ENCODE peak calls at places on chromosomes 5 and 9, in five cellular contexts. One of them, this sample, is unnamed.
A peak's percentile ranks its signal among the peaks of the same experiment; 100 is the strongest.

GRCh38 chr5:15731686-15732085 is 231.7 kb downstream of the FBXL7 start:
- DNase-seq in dorsolateral prefrontal cortex: no peak
- DNase-seq in lung: no peak
- DNase-seq in spleen: no peak
- DNase-seq in left lung: no peak
- DNase-seq in this sample: no peak

GRCh38 chr5:4551034-4551433 is 589.1 kb upstream of the ADAMTS16 start:
- DNase-seq in lung: no peak
- DNase-seq in spleen: no peak
- DNase-seq in left lung: no peak
- DNase-seq in dorsolateral prefrontal cortex: no peak
- DNase-seq in this sample: no peak

GRCh38 chr5:150119421-150120061 is 33.2 kb upstream of the CSF1R start:
- DNase-seq in spleen: peak; percentile 63
- DNase-seq in lung: no peak
- DNase-seq in dorsolateral prefrontal cortex: no peak
- DNase-seq in left lung: peak; percentile 32
- DNase-seq in this sample: peak; percentile 60

GRCh38 chr5:67164856-67165523 is 31.6 kb downstream of the CD180 start:
- DNase-seq in spleen: peak; percentile 75
- DNase-seq in lung: no peak
- DNase-seq in left lung: no peak
- DNase-seq in dorsolateral prefrontal cortex: no peak
- DNase-seq in this sample: no peak

GRCh38 chr9:109889456-109889855 is 109.5 kb downstream of the PALM2AKAP2 start:
- DNase-seq in lung: no peak
- DNase-seq in spleen: no peak
- DNase-seq in left lung: no peak
- DNase-seq in dorsolateral prefrontal cortex: no peak
- DNase-seq in this sample: no peak

GRCh38 chr9:85262333-85262732 is 479.4 kb downstream of the AGTPBP1 start:
- DNase-seq in dorsolateral prefrontal cortex: no peak
- DNase-seq in spleen: no peak
- DNase-seq in lung: no peak
- DNase-seq in left lung: no peak
- DNase-seq in this sample: no peak

GRCh38 chr5:173729079-173729765 is 112.8 kb upstream of the BOD1 start:
- DNase-seq in left lung: peak; percentile 70
- DNase-seq in dorsolateral prefrontal cortex: no peak
- DNase-seq in spleen: no peak
- DNase-seq in lung: peak; percentile 79
- DNase-seq in this sample: no peak

GRCh38 chr9:91154686-91155085 is 207.0 kb downstream of the AUH start:
- DNase-seq in dorsolateral prefrontal cortex: no peak
- DNase-seq in spleen: no peak
- DNase-seq in lung: no peak
- DNase-seq in left lung: no peak
- DNase-seq in this sample: no peak

GRCh38 chr5:178296066-178296465 is 63.5 kb upstream of the PHYKPL start:
- DNase-seq in spleen: peak; percentile 28
- DNase-seq in lung: no peak
- DNase-seq in left lung: peak; percentile 1
- DNase-seq in dorsolateral prefrontal cortex: no peak
- DNase-seq in this sample: peak; percentile 54

GRCh38 chr5:16792278-16793275 is 143.5 kb downstream of the MYO10 start:
- DNase-seq in lung: no peak
- DNase-seq in dorsolateral prefrontal cortex: peak; percentile 40
- DNase-seq in left lung: no peak
- DNase-seq in spleen: no peak
- DNase-seq in this sample: no peak

GRCh38 chr5:139137703-139138102 is 60.5 kb downstream of the SIL1 start:
- DNase-seq in dorsolateral prefrontal cortex: no peak
- DNase-seq in lung: no peak
- DNase-seq in left lung: no peak
- DNase-seq in spleen: no peak
- DNase-seq in this sample: no peak

GRCh38 chr5:96958977-96959376 is 23.1 kb downstream of the LNPEP start:
- DNase-seq in dorsolateral prefrontal cortex: no peak
- DNase-seq in spleen: no peak
- DNase-seq in lung: no peak
- DNase-seq in left lung: no peak
- DNase-seq in this sample: no peak

GRCh38 chr5:96952118-96952750 is 16.4 kb downstream of the LNPEP start:
- DNase-seq in lung: no peak
- DNase-seq in dorsolateral prefrontal cortex: no peak
- DNase-seq in spleen: no peak
- DNase-seq in left lung: no peak
- DNase-seq in this sample: no peak

GRCh38 chr5:96957125-96958041 is 21.5 kb downstream of the LNPEP start:
- DNase-seq in lung: no peak
- DNase-seq in left lung: no peak
- DNase-seq in spleen: no peak
- DNase-seq in dorsolateral prefrontal cortex: no peak
- DNase-seq in this sample: no peak

GRCh38 chr5:96952946-96953730 is 17.3 kb downstream of the LNPEP start:
- DNase-seq in dorsolateral prefrontal cortex: no peak
- DNase-seq in left lung: no peak
- DNase-seq in lung: no peak
- DNase-seq in spleen: no peak
- DNase-seq in this sample: no peak
- H3K4me3 ChIP-seq in dorsolateral prefrontal cortex: no peak overlapping the region
- H3K4me3 ChIP-seq in left lung: no peak overlapping the region
- H3K4me3 ChIP-seq in lung: no peak overlapping the region
- H3K4me3 ChIP-seq in spleen: no peak overlapping the region
- H3K4me3 ChIP-seq in this sample: no peak overlapping the region

GRCh38 chr5:34804398-34804797 is 34.6 kb upstream of the TTC23L start:
- DNase-seq in spleen: no peak
- DNase-seq in left lung: no peak
- DNase-seq in dorsolateral prefrontal cortex: no peak
- DNase-seq in lung: no peak
- DNase-seq in this sample: no peak

GRCh38 chr5:34804913-34805312 is 34.1 kb upstream of the TTC23L start:
- DNase-seq in left lung: no peak
- DNase-seq in dorsolateral prefrontal cortex: no peak
- DNase-seq in lung: no peak
- DNase-seq in spleen: no peak
- DNase-seq in this sample: no peak

GRCh38 chr5:34802834-34803563 is 36.0 kb upstream of the TTC23L start:
- DNase-seq in lung: no peak
- DNase-seq in dorsolateral prefrontal cortex: no peak
- DNase-seq in left lung: no peak
- DNase-seq in spleen: no peak
- DNase-seq in this sample: no peak

GRCh38 chr5:34806532-34806931 is 32.4 kb upstream of the TTC23L start:
- DNase-seq in dorsolateral prefrontal cortex: no peak
- DNase-seq in lung: no peak
- DNase-seq in spleen: no peak
- DNase-seq in left lung: no peak
- DNase-seq in this sample: no peak

DNA sequence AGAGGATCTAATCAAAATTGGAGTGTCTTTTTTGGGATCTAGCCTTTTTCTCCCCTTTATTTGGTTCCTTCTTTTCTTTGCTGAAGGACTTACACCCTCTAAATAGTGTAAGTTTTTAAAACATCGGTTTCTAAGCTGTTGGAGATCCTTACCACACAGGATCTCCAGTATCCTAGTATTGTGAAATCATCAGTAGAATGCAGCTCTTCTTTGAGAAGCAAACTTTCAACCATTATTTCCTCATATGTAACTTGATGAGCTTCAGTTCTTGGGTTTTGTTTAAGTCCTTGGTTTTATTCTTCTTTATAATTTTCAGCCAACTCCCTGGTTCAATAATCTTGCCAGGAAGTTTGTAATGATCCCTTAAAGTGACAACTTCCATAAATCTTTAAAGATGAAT is 35.0 kb upstream of the TTC23L start:
- DNase-seq in lung: no peak
- DNase-seq in dorsolateral prefrontal cortex: no peak
- DNase-seq in spleen: no peak
- DNase-seq in left lung: no peak
- DNase-seq in this sample: no peak
- H3K4me3 ChIP-seq in lung: no peak overlapping the region
- H3K4me3 ChIP-seq in dorsolateral prefrontal cortex: no peak overlapping the region
- H3K4me3 ChIP-seq in spleen: no peak overlapping the region
- H3K4me3 ChIP-seq in left lung: no peak overlapping the region
- H3K4me3 ChIP-seq in this sample: no peak overlapping the region

DNA sequence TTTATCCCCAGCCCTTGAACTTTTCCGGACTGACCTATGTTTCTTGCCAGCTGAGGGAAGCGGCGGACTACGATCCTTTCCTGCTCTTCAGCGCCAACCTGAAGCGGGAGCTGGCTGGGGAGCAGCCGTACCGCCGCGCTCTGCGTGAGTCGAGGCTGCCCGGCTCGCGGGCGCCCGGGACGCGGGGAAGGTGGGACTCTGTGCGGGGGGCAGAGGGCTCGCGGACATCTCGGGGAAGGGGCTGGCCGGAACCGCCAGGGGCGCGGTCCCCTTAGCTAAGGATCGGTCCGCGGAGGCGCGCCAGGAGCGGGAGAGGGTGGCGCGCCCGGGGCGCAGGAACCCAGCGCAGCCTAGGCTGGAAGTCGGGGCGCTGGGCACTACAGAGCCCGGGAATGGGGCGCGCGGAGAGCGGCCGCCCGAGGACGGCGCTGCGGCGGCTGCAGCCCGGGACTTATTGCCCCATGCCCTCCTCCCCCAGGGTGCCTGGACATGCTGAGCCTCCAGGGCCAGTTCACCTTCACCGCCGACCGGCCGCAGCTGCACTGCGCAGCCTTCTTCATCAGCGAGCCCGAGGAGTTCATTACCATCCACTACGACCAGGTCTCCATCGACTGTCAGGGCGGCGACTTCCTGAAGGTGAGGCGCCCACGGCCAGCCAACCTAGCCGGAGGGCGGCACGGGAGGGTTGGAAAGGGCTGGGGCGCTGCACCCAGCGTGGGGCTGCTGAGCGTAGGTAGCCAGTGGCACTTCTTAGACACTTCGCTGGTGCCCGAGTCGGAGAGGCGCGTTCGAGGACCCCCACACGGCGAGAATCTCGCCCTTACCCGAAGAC is 922 bp downstream of the CRHBP start:
- DNase-seq in spleen: peak; percentile 76
- DNase-seq in left lung: no peak
- DNase-seq in dorsolateral prefrontal cortex: no peak
- DNase-seq in lung: no peak
- DNase-seq in this sample: no peak
- H3K4me3 ChIP-seq in spleen: peak overlapping the region; percentile 39
- H3K4me3 ChIP-seq in left lung: peak overlapping the region; percentile 6
- H3K4me3 ChIP-seq in dorsolateral prefrontal cortex: peak overlapping the region; percentile 76
- H3K4me3 ChIP-seq in lung: no peak overlapping the region
- H3K4me3 ChIP-seq in this sample: peak overlapping the region; percentile 37

DNA sequence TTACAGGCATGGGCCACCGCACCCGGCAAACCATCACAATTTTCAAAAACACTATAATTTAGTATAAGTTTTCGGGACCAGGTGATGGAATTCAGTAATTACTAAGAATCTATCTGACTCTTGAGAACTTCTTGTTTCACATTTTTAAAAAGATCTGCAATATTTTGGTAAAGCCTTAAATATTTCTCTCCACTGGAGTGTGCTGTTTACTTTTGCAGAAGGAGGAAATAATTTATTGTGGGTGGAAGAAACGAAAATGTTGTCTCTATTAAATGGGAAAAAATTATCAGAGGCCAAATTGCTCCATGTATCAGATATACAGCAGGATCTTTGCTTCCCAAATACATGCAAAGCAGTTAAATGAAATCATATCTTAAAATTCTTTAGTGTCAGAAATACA is 566.8 kb upstream of the CYLC2 start:
- DNase-seq in lung: no peak
- DNase-seq in left lung: no peak
- DNase-seq in spleen: no peak
- DNase-seq in dorsolateral prefrontal cortex: no peak
- DNase-seq in this sample: no peak
- H3K4me3 ChIP-seq in lung: no peak overlapping the region
- H3K4me3 ChIP-seq in left lung: no peak overlapping the region
- H3K4me3 ChIP-seq in spleen: no peak overlapping the region
- H3K4me3 ChIP-seq in dorsolateral prefrontal cortex: no peak overlapping the region
- H3K4me3 ChIP-seq in this sample: no peak overlapping the region

GRCh38 chr9:34121996-34122395 is 4.5 kb downstream of the DCAF12 start:
- DNase-seq in lung: no peak
- DNase-seq in left lung: no peak
- DNase-seq in dorsolateral prefrontal cortex: no peak
- DNase-seq in spleen: no peak
- DNase-seq in this sample: peak; percentile 4
- H3K4me3 ChIP-seq in lung: no peak overlapping the region
- H3K4me3 ChIP-seq in left lung: no peak overlapping the region
- H3K4me3 ChIP-seq in dorsolateral prefrontal cortex: no peak overlapping the region
- H3K4me3 ChIP-seq in spleen: no peak overlapping the region
- H3K4me3 ChIP-seq in this sample: no peak overlapping the region

GRCh38 chr9:131404987-131405386 is 11.1 kb downstream of the PRRC2B start:
- DNase-seq in spleen: no peak
- DNase-seq in left lung: no peak
- DNase-seq in lung: no peak
- DNase-seq in dorsolateral prefrontal cortex: no peak
- DNase-seq in this sample: no peak
- H3K4me3 ChIP-seq in spleen: no peak overlapping the region
- H3K4me3 ChIP-seq in left lung: no peak overlapping the region
- H3K4me3 ChIP-seq in lung: no peak overlapping the region
- H3K4me3 ChIP-seq in dorsolateral prefrontal cortex: peak overlapping the region; percentile 10
- H3K4me3 ChIP-seq in this sample: no peak overlapping the region

DNA sequence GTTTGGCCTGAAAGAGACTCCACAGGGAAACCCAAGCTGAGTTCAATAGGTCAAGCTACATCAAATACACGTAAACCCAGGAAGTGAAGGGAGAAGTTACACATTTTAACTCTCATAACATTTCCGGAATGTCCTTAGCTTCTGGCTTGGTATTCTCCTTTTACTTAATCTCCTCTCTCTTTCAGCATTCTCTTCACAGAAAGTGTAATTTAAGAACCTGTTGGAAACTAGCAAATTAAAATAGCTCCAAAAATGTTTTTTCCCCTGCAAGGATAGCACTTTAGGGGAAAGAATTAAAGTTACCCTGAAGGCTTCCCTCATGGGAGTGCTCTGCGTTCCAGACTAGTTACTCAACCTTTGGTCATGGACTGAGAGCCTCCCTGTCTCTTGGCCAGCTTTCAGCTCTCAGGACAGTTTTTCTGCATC is 292.7 kb upstream of the TARS1 start:
- DNase-seq in left lung: no peak
- DNase-seq in spleen: no peak
- DNase-seq in dorsolateral prefrontal cortex: no peak
- DNase-seq in lung: no peak
- DNase-seq in this sample: peak; percentile 78
- H3K4me3 ChIP-seq in left lung: no peak overlapping the region
- H3K4me3 ChIP-seq in spleen: no peak overlapping the region
- H3K4me3 ChIP-seq in dorsolateral prefrontal cortex: no peak overlapping the region
- H3K4me3 ChIP-seq in lung: no peak overlapping the region
- H3K4me3 ChIP-seq in this sample: no peak overlapping the region

DNA sequence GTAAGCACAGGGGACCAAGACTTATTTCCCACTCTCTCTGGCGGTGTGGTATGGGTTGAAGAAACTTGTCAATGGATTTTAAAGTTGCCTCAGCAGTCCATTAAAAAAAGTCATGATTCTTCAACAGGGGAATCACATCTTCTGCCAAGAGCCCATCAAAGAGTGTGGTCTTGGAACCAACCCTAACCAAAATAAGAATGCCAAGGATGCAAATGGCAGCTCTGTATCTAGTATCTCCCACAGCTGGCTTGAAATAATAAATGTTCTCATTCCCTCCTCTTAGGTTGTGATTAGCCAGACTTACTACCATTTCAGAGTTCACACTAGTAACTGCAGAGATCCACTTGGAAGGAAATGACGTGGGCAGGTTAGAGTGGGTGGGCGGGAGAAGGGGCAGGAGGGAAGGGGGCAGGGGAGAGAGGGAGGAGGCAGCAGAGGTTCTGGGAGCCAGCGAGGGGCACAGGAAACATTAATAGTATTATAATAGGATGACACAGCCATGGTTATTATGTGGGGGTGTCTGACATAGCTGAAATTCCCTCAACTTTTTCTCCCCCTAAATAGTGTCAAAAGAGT is 17.6 kb downstream of the PTCH1 start:
- DNase-seq in lung: no peak
- DNase-seq in spleen: no peak
- DNase-seq in dorsolateral prefrontal cortex: no peak
- DNase-seq in left lung: no peak
- DNase-seq in this sample: no peak
- H3K4me3 ChIP-seq in lung: no peak overlapping the region
- H3K4me3 ChIP-seq in spleen: no peak overlapping the region
- H3K4me3 ChIP-seq in dorsolateral prefrontal cortex: no peak overlapping the region
- H3K4me3 ChIP-seq in left lung: no peak overlapping the region
- H3K4me3 ChIP-seq in this sample: no peak overlapping the region